ENCODE peak calls at places on chromosomes 1 and 21, in six cellular contexts. One of them, this sample, is unnamed.
A peak's percentile ranks its signal among the peaks of the same experiment; 100 is the strongest.

GRCh38 chr21:26815197-26815596 is 30.0 kb downstream of the ADAMTS1 start:
- DNase-seq in dorsolateral prefrontal cortex: no peak
- DNase-seq in CD4-positive, alpha-beta T cell: no peak
- DNase-seq in lower lobe of right lung: no peak
- DNase-seq in tibial nerve: no peak
- DNase-seq in pancreas: no peak
- DNase-seq in this sample: no peak

GRCh38 chr1:1204998-1205768 is 1.2 kb downstream of the TNFRSF18 start:
- DNase-seq in CD4-positive, alpha-beta T cell: no peak
- DNase-seq in pancreas: no peak
- DNase-seq in dorsolateral prefrontal cortex: no peak
- DNase-seq in lower lobe of right lung: peak; percentile 34
- DNase-seq in tibial nerve: no peak
- DNase-seq in this sample: no peak

GRCh38 chr1:31102501-31102950 is 37.0 kb upstream of the PUM1 start:
- DNase-seq in lower lobe of right lung: no peak
- DNase-seq in tibial nerve: no peak
- DNase-seq in CD4-positive, alpha-beta T cell: no peak
- DNase-seq in dorsolateral prefrontal cortex: no peak
- DNase-seq in pancreas: no peak
- DNase-seq in this sample: no peak

GRCh38 chr1:63909511-63909910 is 135.7 kb downstream of the ROR1 start:
- DNase-seq in lower lobe of right lung: no peak
- DNase-seq in dorsolateral prefrontal cortex: no peak
- DNase-seq in tibial nerve: no peak
- DNase-seq in CD4-positive, alpha-beta T cell: no peak
- DNase-seq in pancreas: no peak
- DNase-seq in this sample: no peak

GRCh38 chr1:196278816-196279215 is 329.4 kb downstream of the KCNT2 start:
- DNase-seq in pancreas: no peak
- DNase-seq in CD4-positive, alpha-beta T cell: no peak
- DNase-seq in dorsolateral prefrontal cortex: no peak
- DNase-seq in tibial nerve: no peak
- DNase-seq in lower lobe of right lung: no peak
- DNase-seq in this sample: no peak

GRCh38 chr21:15140321-15141019 is 75.7 kb upstream of the NRIP1 start:
- DNase-seq in dorsolateral prefrontal cortex: no peak
- DNase-seq in tibial nerve: no peak
- DNase-seq in CD4-positive, alpha-beta T cell: no peak
- DNase-seq in lower lobe of right lung: peak; percentile 41
- DNase-seq in pancreas: peak; percentile 92
- DNase-seq in this sample: no peak

GRCh38 chr1:204348722-204349121 is 11.0 kb downstream of the PLEKHA6 start:
- DNase-seq in CD4-positive, alpha-beta T cell: no peak
- DNase-seq in dorsolateral prefrontal cortex: no peak
- DNase-seq in lower lobe of right lung: peak; percentile 60
- DNase-seq in tibial nerve: no peak
- DNase-seq in pancreas: no peak
- DNase-seq in this sample: no peak

GRCh38 chr1:211928222-211928856 is 97.8 kb upstream of the LPGAT1 start:
- DNase-seq in dorsolateral prefrontal cortex: no peak
- DNase-seq in tibial nerve: no peak
- DNase-seq in pancreas: no peak
- DNase-seq in CD4-positive, alpha-beta T cell: no peak
- DNase-seq in lower lobe of right lung: peak; percentile 71
- DNase-seq in this sample: no peak

GRCh38 chr1:180241716-180242544 is 11.9 kb downstream of the LHX4 start:
- DNase-seq in tibial nerve: no peak
- DNase-seq in dorsolateral prefrontal cortex: no peak
- DNase-seq in lower lobe of right lung: no peak
- DNase-seq in pancreas: no peak
- DNase-seq in CD4-positive, alpha-beta T cell: no peak
- DNase-seq in this sample: no peak

GRCh38 chr1:75953461-75953860 is 21.3 kb upstream of the ASB17 start:
- DNase-seq in dorsolateral prefrontal cortex: no peak
- DNase-seq in CD4-positive, alpha-beta T cell: no peak
- DNase-seq in pancreas: no peak
- DNase-seq in lower lobe of right lung: no peak
- DNase-seq in tibial nerve: no peak
- DNase-seq in this sample: no peak

GRCh38 chr1:4170548-4170947 is 270.5 kb upstream of the C1orf174 start:
- DNase-seq in dorsolateral prefrontal cortex: peak; percentile 3
- DNase-seq in lower lobe of right lung: no peak
- DNase-seq in tibial nerve: no peak
- DNase-seq in CD4-positive, alpha-beta T cell: no peak
- DNase-seq in pancreas: no peak
- DNase-seq in this sample: no peak

GRCh38 chr1:4171480-4172450 is 271.7 kb upstream of the C1orf174 start:
- DNase-seq in dorsolateral prefrontal cortex: peak; percentile 34
- DNase-seq in tibial nerve: no peak
- DNase-seq in lower lobe of right lung: no peak
- DNase-seq in CD4-positive, alpha-beta T cell: no peak
- DNase-seq in pancreas: no peak
- DNase-seq in this sample: peak; percentile 6

GRCh38 chr1:4172659-4173599 is 272.9 kb upstream of the C1orf174 start:
- DNase-seq in CD4-positive, alpha-beta T cell: no peak
- DNase-seq in tibial nerve: no peak
- DNase-seq in lower lobe of right lung: no peak
- DNase-seq in pancreas: no peak
- DNase-seq in dorsolateral prefrontal cortex: peak; percentile 60
- DNase-seq in this sample: no peak

GRCh38 chr1:4170953-4171352 is 270.9 kb upstream of the C1orf174 start:
- DNase-seq in dorsolateral prefrontal cortex: peak; percentile 70
- DNase-seq in tibial nerve: no peak
- DNase-seq in lower lobe of right lung: no peak
- DNase-seq in pancreas: no peak
- DNase-seq in CD4-positive, alpha-beta T cell: no peak
- DNase-seq in this sample: no peak

GRCh38 chr1:4169991-4170390 is 269.9 kb upstream of the C1orf174 start:
- DNase-seq in CD4-positive, alpha-beta T cell: no peak
- DNase-seq in dorsolateral prefrontal cortex: peak; percentile 7
- DNase-seq in tibial nerve: no peak
- DNase-seq in pancreas: no peak
- DNase-seq in lower lobe of right lung: no peak
- DNase-seq in this sample: no peak
- H3K27ac ChIP-seq in CD4-positive, alpha-beta T cell: no peak overlapping the region
- H3K27ac ChIP-seq in dorsolateral prefrontal cortex: no peak overlapping the region
- H3K27ac ChIP-seq in tibial nerve: no peak overlapping the region
- H3K27ac ChIP-seq in pancreas: no peak overlapping the region
- H3K27ac ChIP-seq in lower lobe of right lung: no peak overlapping the region
- H3K27ac ChIP-seq in this sample: no peak overlapping the region

GRCh38 chr21:42426876-42427480 is 23.3 kb downstream of the UBASH3A start:
- DNase-seq in pancreas: no peak
- DNase-seq in CD4-positive, alpha-beta T cell: no peak
- DNase-seq in dorsolateral prefrontal cortex: no peak
- DNase-seq in lower lobe of right lung: no peak
- DNase-seq in tibial nerve: no peak
- DNase-seq in this sample: no peak

GRCh38 chr21:42424848-42425602 is 21.3 kb downstream of the UBASH3A start:
- DNase-seq in lower lobe of right lung: peak; percentile 34
- DNase-seq in dorsolateral prefrontal cortex: no peak
- DNase-seq in pancreas: no peak
- DNase-seq in CD4-positive, alpha-beta T cell: peak; percentile 71
- DNase-seq in tibial nerve: no peak
- DNase-seq in this sample: no peak

GRCh38 chr21:42426424-42426823 is 22.7 kb downstream of the UBASH3A start:
- DNase-seq in tibial nerve: no peak
- DNase-seq in dorsolateral prefrontal cortex: no peak
- DNase-seq in lower lobe of right lung: no peak
- DNase-seq in pancreas: no peak
- DNase-seq in CD4-positive, alpha-beta T cell: no peak
- DNase-seq in this sample: no peak

GRCh38 chr21:42423685-42424084 is 20.0 kb downstream of the UBASH3A start:
- DNase-seq in pancreas: no peak
- DNase-seq in CD4-positive, alpha-beta T cell: no peak
- DNase-seq in dorsolateral prefrontal cortex: no peak
- DNase-seq in lower lobe of right lung: no peak
- DNase-seq in tibial nerve: no peak
- DNase-seq in this sample: no peak

DNA sequence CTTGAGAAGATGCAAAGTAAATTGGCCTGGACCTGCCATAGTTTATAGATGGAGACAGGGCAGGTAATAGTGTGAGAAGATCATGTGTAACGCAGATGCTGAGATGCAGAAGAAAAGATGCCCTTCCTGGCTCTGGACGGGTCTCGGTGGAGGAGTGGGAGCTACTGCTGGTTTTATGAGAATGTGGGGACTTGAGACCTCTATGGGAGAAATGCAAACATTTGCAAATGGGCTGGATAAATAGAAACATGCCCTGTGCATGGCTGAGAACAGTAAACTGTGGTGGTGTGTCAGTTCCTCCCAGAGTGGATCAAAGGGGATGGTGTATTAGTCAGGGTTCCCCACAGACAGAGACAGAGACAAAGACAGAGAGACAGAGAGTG is 21.9 kb downstream of the UBASH3A start:
- DNase-seq in CD4-positive, alpha-beta T cell: no peak
- DNase-seq in tibial nerve: no peak
- DNase-seq in lower lobe of right lung: no peak
- DNase-seq in pancreas: no peak
- DNase-seq in dorsolateral prefrontal cortex: no peak
- DNase-seq in this sample: no peak
- H3K27ac ChIP-seq in CD4-positive, alpha-beta T cell: peak overlapping the region; percentile 90
- H3K27ac ChIP-seq in tibial nerve: no peak overlapping the region
- H3K27ac ChIP-seq in lower lobe of right lung: no peak overlapping the region
- H3K27ac ChIP-seq in pancreas: no peak overlapping the region
- H3K27ac ChIP-seq in dorsolateral prefrontal cortex: no peak overlapping the region
- H3K27ac ChIP-seq in this sample: no peak overlapping the region

GRCh38 chr1:14441302-14441741 is 157.2 kb upstream of the KAZN start:
- DNase-seq in tibial nerve: no peak
- DNase-seq in dorsolateral prefrontal cortex: no peak
- DNase-seq in lower lobe of right lung: peak; percentile 78
- DNase-seq in pancreas: no peak
- DNase-seq in CD4-positive, alpha-beta T cell: no peak
- DNase-seq in this sample: no peak

GRCh38 chr1:14442669-14443068 is 155.8 kb upstream of the KAZN start:
- DNase-seq in pancreas: no peak
- DNase-seq in dorsolateral prefrontal cortex: no peak
- DNase-seq in lower lobe of right lung: no peak
- DNase-seq in tibial nerve: no peak
- DNase-seq in CD4-positive, alpha-beta T cell: no peak
- DNase-seq in this sample: no peak

GRCh38 chr1:14440166-14440565 is 158.3 kb upstream of the KAZN start:
- DNase-seq in tibial nerve: no peak
- DNase-seq in pancreas: no peak
- DNase-seq in dorsolateral prefrontal cortex: no peak
- DNase-seq in lower lobe of right lung: no peak
- DNase-seq in CD4-positive, alpha-beta T cell: no peak
- DNase-seq in this sample: no peak

GRCh38 chr1:14439015-14439414 is 159.5 kb upstream of the KAZN start:
- DNase-seq in dorsolateral prefrontal cortex: no peak
- DNase-seq in tibial nerve: no peak
- DNase-seq in pancreas: no peak
- DNase-seq in CD4-positive, alpha-beta T cell: no peak
- DNase-seq in lower lobe of right lung: no peak
- DNase-seq in this sample: no peak

GRCh38 chr1:14440731-14441130 is 157.8 kb upstream of the KAZN start:
- DNase-seq in dorsolateral prefrontal cortex: no peak
- DNase-seq in pancreas: no peak
- DNase-seq in CD4-positive, alpha-beta T cell: no peak
- DNase-seq in lower lobe of right lung: no peak
- DNase-seq in tibial nerve: no peak
- DNase-seq in this sample: no peak
- H3K27ac ChIP-seq in dorsolateral prefrontal cortex: no peak overlapping the region
- H3K27ac ChIP-seq in pancreas: no peak overlapping the region
- H3K27ac ChIP-seq in CD4-positive, alpha-beta T cell: no peak overlapping the region
- H3K27ac ChIP-seq in lower lobe of right lung: no peak overlapping the region
- H3K27ac ChIP-seq in tibial nerve: no peak overlapping the region
- H3K27ac ChIP-seq in this sample: no peak overlapping the region

GRCh38 chr1:154992721-154993571 is 440 bp upstream of the LENEP start:
- DNase-seq in lower lobe of right lung: peak; percentile 34
- DNase-seq in tibial nerve: no peak
- DNase-seq in CD4-positive, alpha-beta T cell: no peak
- DNase-seq in dorsolateral prefrontal cortex: no peak
- DNase-seq in pancreas: no peak
- DNase-seq in this sample: no peak
- H3K27ac ChIP-seq in lower lobe of right lung: no peak overlapping the region
- H3K27ac ChIP-seq in tibial nerve: no peak overlapping the region
- H3K27ac ChIP-seq in CD4-positive, alpha-beta T cell: no peak overlapping the region
- H3K27ac ChIP-seq in dorsolateral prefrontal cortex: no peak overlapping the region
- H3K27ac ChIP-seq in pancreas: no peak overlapping the region
- H3K27ac ChIP-seq in this sample: no peak overlapping the region

GRCh38 chr1:6859415-6860343 is 74.4 kb downstream of the CAMTA1 start:
- DNase-seq in pancreas: no peak
- DNase-seq in dorsolateral prefrontal cortex: no peak
- DNase-seq in tibial nerve: no peak
- DNase-seq in lower lobe of right lung: no peak
- DNase-seq in CD4-positive, alpha-beta T cell: no peak
- DNase-seq in this sample: no peak
- H3K27ac ChIP-seq in pancreas: no peak overlapping the region
- H3K27ac ChIP-seq in dorsolateral prefrontal cortex: no peak overlapping the region
- H3K27ac ChIP-seq in tibial nerve: peak overlapping the region; percentile 64
- H3K27ac ChIP-seq in lower lobe of right lung: peak overlapping the region; percentile 28
- H3K27ac ChIP-seq in CD4-positive, alpha-beta T cell: no peak overlapping the region
- H3K27ac ChIP-seq in this sample: no peak overlapping the region

GRCh38 chr21:41504030-41504429 is 3.9 kb downstream of the TMPRSS2 start:
- DNase-seq in tibial nerve: no peak
- DNase-seq in lower lobe of right lung: no peak
- DNase-seq in dorsolateral prefrontal cortex: no peak
- DNase-seq in pancreas: no peak
- DNase-seq in CD4-positive, alpha-beta T cell: no peak
- DNase-seq in this sample: no peak

GRCh38 chr21:41501919-41502318 is 6.0 kb downstream of the TMPRSS2 start:
- DNase-seq in pancreas: no peak
- DNase-seq in lower lobe of right lung: no peak
- DNase-seq in CD4-positive, alpha-beta T cell: no peak
- DNase-seq in dorsolateral prefrontal cortex: peak; percentile 64
- DNase-seq in tibial nerve: no peak
- DNase-seq in this sample: no peak

GRCh38 chr21:41500931-41501381 is 7.0 kb downstream of the TMPRSS2 start:
- DNase-seq in lower lobe of right lung: no peak
- DNase-seq in dorsolateral prefrontal cortex: no peak
- DNase-seq in pancreas: peak; percentile 77
- DNase-seq in CD4-positive, alpha-beta T cell: no peak
- DNase-seq in tibial nerve: no peak
- DNase-seq in this sample: no peak

GRCh38 chr21:41506005-41506404 is 2.0 kb downstream of the TMPRSS2 start:
- DNase-seq in lower lobe of right lung: no peak
- DNase-seq in pancreas: peak; percentile 88
- DNase-seq in tibial nerve: no peak
- DNase-seq in CD4-positive, alpha-beta T cell: no peak
- DNase-seq in dorsolateral prefrontal cortex: no peak
- DNase-seq in this sample: no peak

GRCh38 chr21:41503331-41503730 is 4.6 kb downstream of the TMPRSS2 start:
- DNase-seq in dorsolateral prefrontal cortex: no peak
- DNase-seq in pancreas: no peak
- DNase-seq in tibial nerve: no peak
- DNase-seq in CD4-positive, alpha-beta T cell: no peak
- DNase-seq in lower lobe of right lung: no peak
- DNase-seq in this sample: no peak
- H3K27ac ChIP-seq in dorsolateral prefrontal cortex: no peak overlapping the region
- H3K27ac ChIP-seq in pancreas: no peak overlapping the region
- H3K27ac ChIP-seq in tibial nerve: no peak overlapping the region
- H3K27ac ChIP-seq in CD4-positive, alpha-beta T cell: no peak overlapping the region
- H3K27ac ChIP-seq in lower lobe of right lung: no peak overlapping the region
- H3K27ac ChIP-seq in this sample: no peak overlapping the region